ENCODE peak calls at places on chromosome 20, in seven cellular contexts. One of them, this sample, is unnamed.

GRCh38 chr20:33915726-33916331 is 77.9 kb upstream of the RALY start:
- DNase-seq in NAMALWA: peak
- DNase-seq in cardiac fibroblast: no peak
- DNase-seq in activated B cell treated with CpG ODN at 0.5 μM for 24 hours: peak
- DNase-seq in CD4-positive, CD25-positive, alpha-beta regulatory T cell: peak
- DNase-seq in lower lobe of right lung: peak
- DNase-seq in hippocampal formation: no peak
- DNase-seq in this sample: peak

GRCh38 chr20:12030470-12030869 is 112.8 kb downstream of the BTBD3 start:
- DNase-seq in NAMALWA: no peak
- DNase-seq in cardiac fibroblast: no peak
- DNase-seq in activated B cell treated with CpG ODN at 0.5 μM for 24 hours: no peak
- DNase-seq in CD4-positive, CD25-positive, alpha-beta regulatory T cell: no peak
- DNase-seq in lower lobe of right lung: peak
- DNase-seq in hippocampal formation: no peak
- DNase-seq in this sample: no peak

GRCh38 chr20:57587989-57588377 is 27.1 kb downstream of the PCK1 start:
- DNase-seq in NAMALWA: no peak
- DNase-seq in cardiac fibroblast: no peak
- DNase-seq in activated B cell treated with CpG ODN at 0.5 μM for 24 hours: no peak
- DNase-seq in CD4-positive, CD25-positive, alpha-beta regulatory T cell: no peak
- DNase-seq in lower lobe of right lung: no peak
- DNase-seq in hippocampal formation: no peak
- DNase-seq in this sample: no peak

GRCh38 chr20:15596220-15596875 is 976.9 kb downstream of the KIF16B start:
- DNase-seq in NAMALWA: no peak
- DNase-seq in cardiac fibroblast: no peak
- DNase-seq in activated B cell treated with CpG ODN at 0.5 μM for 24 hours: no peak
- DNase-seq in CD4-positive, CD25-positive, alpha-beta regulatory T cell: no peak
- DNase-seq in lower lobe of right lung: peak
- DNase-seq in hippocampal formation: no peak
- DNase-seq in this sample: no peak

GRCh38 chr20:53707341-53708102 is 113.9 kb upstream of the ZNF217 start:
- DNase-seq in NAMALWA: peak
- DNase-seq in cardiac fibroblast: peak
- DNase-seq in activated B cell treated with CpG ODN at 0.5 μM for 24 hours: no peak
- DNase-seq in CD4-positive, CD25-positive, alpha-beta regulatory T cell: no peak
- DNase-seq in lower lobe of right lung: no peak
- DNase-seq in hippocampal formation: no peak
- DNase-seq in this sample: peak

GRCh38 chr20:57840066-57840465 is 130.3 kb upstream of the PMEPA1 start:
- DNase-seq in NAMALWA: no peak
- DNase-seq in cardiac fibroblast: no peak
- DNase-seq in activated B cell treated with CpG ODN at 0.5 μM for 24 hours: no peak
- DNase-seq in CD4-positive, CD25-positive, alpha-beta regulatory T cell: no peak
- DNase-seq in lower lobe of right lung: no peak
- DNase-seq in hippocampal formation: no peak
- DNase-seq in this sample: no peak

GRCh38 chr20:24690408-24690807 is 221.0 kb downstream of the SYNDIG1 start:
- DNase-seq in NAMALWA: no peak
- DNase-seq in cardiac fibroblast: no peak
- DNase-seq in activated B cell treated with CpG ODN at 0.5 μM for 24 hours: no peak
- DNase-seq in CD4-positive, CD25-positive, alpha-beta regulatory T cell: no peak
- DNase-seq in lower lobe of right lung: no peak
- DNase-seq in hippocampal formation: no peak
- DNase-seq in this sample: no peak

GRCh38 chr20:59925894-59926293 is 7.5 kb downstream of the SYCP2 start:
- DNase-seq in NAMALWA: no peak
- DNase-seq in cardiac fibroblast: no peak
- DNase-seq in activated B cell treated with CpG ODN at 0.5 μM for 24 hours: no peak
- DNase-seq in CD4-positive, CD25-positive, alpha-beta regulatory T cell: no peak
- DNase-seq in lower lobe of right lung: no peak
- DNase-seq in hippocampal formation: no peak
- DNase-seq in this sample: no peak

GRCh38 chr20:9331707-9332435 is 182.5 kb upstream of the LAMP5 start:
- DNase-seq in NAMALWA: no peak
- DNase-seq in cardiac fibroblast: no peak
- DNase-seq in activated B cell treated with CpG ODN at 0.5 μM for 24 hours: no peak
- DNase-seq in CD4-positive, CD25-positive, alpha-beta regulatory T cell: no peak
- DNase-seq in lower lobe of right lung: no peak
- DNase-seq in hippocampal formation: no peak
- DNase-seq in this sample: no peak

GRCh38 chr20:48986899-48987298 is 59.2 kb upstream of the CSE1L start:
- DNase-seq in NAMALWA: peak
- DNase-seq in cardiac fibroblast: no peak
- DNase-seq in activated B cell treated with CpG ODN at 0.5 μM for 24 hours: no peak
- DNase-seq in CD4-positive, CD25-positive, alpha-beta regulatory T cell: no peak
- DNase-seq in lower lobe of right lung: no peak
- DNase-seq in hippocampal formation: no peak
- DNase-seq in this sample: peak

This sample was measured in myocyte.